ENCODE peak calls at places on chromosomes 12 and 14, in four cellular contexts. Y, R, D and G are unnamed samples.

GRCh38 chr14:96586921-96587822 is 85.0 kb downstream of the PAPOLA start:
- DNase-seq in Y (no peak), R (no peak), D (no peak), G (no peak)

GRCh38 chr14:20614038-20614840 is 23.1 kb upstream of the RNASE12 start:
- DNase-seq in Y (peak), R (no peak), D (no peak), G (no peak)

GRCh38 chr12:12592930-12593329 is 18.7 kb upstream of the CREBL2 start:
- DNase-seq in Y (no peak), R (no peak), D (no peak), G (no peak)

GRCh38 chr14:23566782-23567185 is 807 bp downstream of the AP1G2 start:
- DNase-seq in Y (no peak), R (no peak), D (no peak), G (no peak)

GRCh38 chr12:5032821-5033220 is 10.9 kb upstream of the KCNA5 start:
- DNase-seq in Y (no peak), R (no peak), D (no peak), G (no peak)

GRCh38 chr12:124563401-124563800 is 4.0 kb downstream of the NCOR2 start:
- DNase-seq in Y (no peak), R (no peak), D (no peak), G (no peak)

GRCh38 chr14:101634453-101635237 is 73.3 kb downstream of the DIO3 start:
- DNase-seq in Y (no peak), R (no peak), D (no peak), G (no peak)

GRCh38 chr14:22545842-22546721 is 42.9 kb downstream of the DAD1 start:
- DNase-seq in Y (no peak), R (no peak), D (no peak), G (no peak)

GRCh38 chr14:35975814-35976213 is 149.7 kb downstream of the BRMS1L start:
- DNase-seq in Y (no peak), R (no peak), D (no peak), G (no peak)

GRCh38 chr14:67269338-67270060 is 28.3 kb downstream of the PALS1 start:
- DNase-seq in Y (peak), R (no peak), D (no peak), G (no peak)

GRCh38 chr14:63848890-63849289 is 3.9 kb upstream of the SYNE2 start:
- DNase-seq in Y (no peak), R (no peak), D (no peak), G (no peak)

GRCh38 chr12:120720234-120720968 is 5.2 kb upstream of the ACADS start:
- DNase-seq in Y (no peak), R (no peak), D (no peak), G (no peak)

GRCh38 chr12:92197815-92198214 is 52.2 kb upstream of the BTG1 start:
- DNase-seq in Y (no peak), R (no peak), D (no peak), G (no peak)

GRCh38 chr12:84804691-84805473 is 107.7 kb downstream of the SLC6A15 start:
- DNase-seq in Y (no peak), R (no peak), D (no peak), G (no peak)

GRCh38 chr12:106672308-106673085 is 89.7 kb downstream of the RFX4 start:
- DNase-seq in Y (peak), R (no peak), D (no peak), G (no peak)

GRCh38 chr12:15700595-15700994 is 88.6 kb downstream of the EPS8 start:
- DNase-seq in Y (no peak), R (no peak), D (no peak), G (no peak)

GRCh38 chr12:128914908-128915563 is 61.8 kb downstream of the GLT1D1 start:
- DNase-seq in Y (peak), R (no peak), D (no peak), G (no peak)

GRCh38 chr12:1318327-1319031 is 275.9 kb downstream of the FBXL14 start:
- DNase-seq in Y (peak), R (peak), D (no peak), G (no peak)

GRCh38 chr14:60294670-60295069 is 45.6 kb downstream of the PPM1A start:
- DNase-seq in Y (no peak), R (no peak), D (no peak), G (no peak)

GRCh38 chr12:122182887-122183587 is at the start of gene LRRC43:
- DNase-seq in Y (peak), R (no peak), D (peak), G (no peak)

GRCh38 chr12:71243375-71243774 is 85.6 kb upstream of the TSPAN8 start:
- DNase-seq in Y (peak), R (no peak), D (no peak), G (no peak)

GRCh38 chr12:69258655-69259054 is 19.3 kb downstream of the CPSF6 start:
- DNase-seq in Y (no peak), R (no peak), D (no peak), G (no peak)

GRCh38 chr14:68941820-68942219 is 37.3 kb downstream of the ACTN1 start:
- DNase-seq in Y (peak), R (no peak), D (no peak), G (no peak)

GRCh38 chr12:68733661-68734071 is 12.3 kb upstream of the SLC35E3 start:
- DNase-seq in Y (no peak), R (no peak), D (no peak), G (no peak)

GRCh38 chr12:3947781-3948180 is 74.6 kb upstream of the PARP11 start:
- DNase-seq in Y (no peak), R (no peak), D (no peak), G (no peak)

GRCh38 chr12:3945671-3946070 is 72.5 kb upstream of the PARP11 start:
- DNase-seq in Y (no peak), R (no peak), D (no peak), G (no peak)

GRCh38 chr12:3951380-3952135 is 78.4 kb upstream of the PARP11 start:
- DNase-seq in Y (no peak), R (no peak), D (no peak), G (no peak)

DNA sequence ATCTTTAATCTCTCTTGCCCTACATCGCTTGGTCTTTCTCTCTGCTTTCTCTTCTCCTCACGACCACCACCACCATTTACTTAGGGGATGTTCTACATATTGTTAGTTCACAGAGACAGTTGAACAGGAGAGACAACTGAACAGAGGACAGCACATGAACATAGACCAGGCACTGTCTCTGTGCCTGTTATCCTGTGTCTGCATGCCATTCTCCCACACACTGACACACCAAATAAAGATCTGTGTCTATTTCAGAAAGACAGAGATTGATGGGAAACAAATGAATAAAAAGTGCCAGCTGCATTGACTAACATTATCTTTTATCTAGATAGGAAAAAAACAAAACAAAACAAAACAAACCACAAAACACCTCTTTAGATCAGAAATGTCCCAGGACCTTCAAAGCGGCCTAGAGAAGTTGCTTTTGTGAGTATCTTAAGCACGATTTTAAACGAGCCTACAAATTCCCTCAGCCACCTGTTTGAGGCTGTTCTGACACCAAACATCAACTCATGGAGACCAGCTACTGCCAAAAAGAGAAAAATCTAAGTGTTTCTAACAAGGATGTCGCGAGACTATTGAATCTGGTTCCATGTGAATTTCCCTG is 77.6 kb upstream of the PARP11 start:
- DNase-seq in Y (no peak), R (no peak), D (no peak), G (no peak)
- H3K27ac ChIP-seq in Y (no peak), R (no peak), D (no peak), G (no peak)

GRCh38 chr12:46523863-46524770 is 151.5 kb upstream of the SLC38A2 start:
- DNase-seq in Y (no peak), R (no peak), D (no peak), G (no peak)
- H3K4me3 ChIP-seq in Y (no peak), R (no peak), D (no peak), G (peak)

GRCh38 chr14:57273236-57273635 is 4.5 kb downstream of the AP5M1 start:
- DNase-seq in Y (no peak), R (no peak), D (no peak), G (no peak)

GRCh38 chr14:57266060-57266459 is 2.6 kb downstream of the EXOC5 start:
- DNase-seq in Y (no peak), R (no peak), D (no peak), G (no peak)

GRCh38 chr14:57268161-57269067 is at the start of the genes AP5M1 and EXOC5:
- DNase-seq in Y (peak), R (peak), D (peak), G (peak)
- TF ChIP-seq CTCF in Y (no peak), R (no peak), D (no peak), G (no peak)

DNA sequence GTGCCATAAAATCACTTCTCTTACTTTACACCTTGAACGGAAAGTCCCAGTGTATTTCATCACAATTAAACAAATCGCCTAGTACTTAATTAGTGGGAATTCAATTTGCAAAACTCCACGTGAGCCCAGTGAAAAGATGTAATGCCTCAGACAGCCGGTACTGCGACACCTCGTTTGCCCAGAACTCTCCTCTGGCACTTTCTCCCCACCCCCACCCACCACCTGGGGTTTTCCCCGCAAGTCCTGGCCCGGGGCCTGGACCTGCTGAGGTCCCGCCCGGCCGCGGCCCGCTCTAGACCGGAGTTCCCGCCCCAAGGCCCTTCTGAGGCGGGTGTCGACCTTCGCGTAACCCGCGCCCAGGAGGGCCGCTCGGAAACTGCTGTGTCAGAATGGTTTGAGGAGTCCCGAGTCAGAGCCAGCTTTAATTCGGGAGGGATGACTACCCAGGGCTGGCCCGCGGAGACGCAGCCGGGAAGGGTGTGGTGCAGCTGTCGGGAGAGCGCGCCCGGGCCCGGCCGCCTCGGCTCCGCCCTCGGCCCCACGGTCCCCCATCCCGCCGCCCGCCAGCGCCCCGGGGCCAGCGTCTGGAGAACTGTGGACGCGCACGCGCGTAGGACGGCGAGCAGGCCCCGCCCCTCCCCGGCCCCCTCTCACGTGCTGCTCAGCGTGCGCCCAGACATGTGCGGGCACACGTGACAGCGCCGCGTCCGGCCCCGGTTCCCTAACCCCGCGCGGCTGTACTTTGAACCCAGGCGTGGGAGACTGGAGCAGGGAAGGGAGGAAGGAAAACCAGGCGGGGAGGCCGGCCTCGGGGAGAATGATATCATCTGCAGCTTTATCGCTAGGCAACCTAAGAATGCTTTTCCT is 10.8 kb downstream of the BHLHE41 start:
- DNase-seq in Y (peak), R (peak), D (peak), G (peak)
- H3K27ac ChIP-seq in Y (no peak), R (peak), D (peak), G (no peak)

DNA sequence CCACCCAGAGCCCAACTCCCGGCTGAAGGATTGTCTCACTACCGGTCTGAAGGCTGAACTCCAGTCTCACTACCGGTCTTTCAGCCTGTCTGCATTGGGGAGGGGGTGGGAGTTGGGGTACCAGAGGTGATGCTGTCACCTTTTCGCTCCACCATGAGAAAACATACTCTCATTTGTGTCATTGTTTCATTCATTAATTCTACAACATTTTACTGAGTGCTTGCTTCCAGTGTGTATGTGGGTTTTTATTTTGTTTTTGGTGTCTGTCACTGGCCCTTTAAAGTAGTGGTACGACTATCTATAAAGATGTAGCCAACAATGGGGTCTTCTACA is 524 bp upstream of the CDK4 start:
- DNase-seq in Y (no peak), R (no peak), D (no peak), G (no peak)
- H3K4me3 ChIP-seq in Y (peak), R (no peak), D (peak), G (peak)